ENCODE peak calls at places on chromosomes 4 and X, in four cellular contexts. One of them, this sample, is unnamed.

GRCh38 chrX:73647632-73648322 is 84.8 kb downstream of the CHIC1 start:
- DNase-seq in GM12864: no peak
- DNase-seq in Kasumi-1: no peak
- DNase-seq in tibial artery: no peak
- DNase-seq in this sample: no peak

GRCh38 chrX:150899191-150899757 is 806 bp upstream of the CD99L2 start:
- DNase-seq in tibial artery: peak; percentile 65
- DNase-seq in Kasumi-1: peak; percentile 27
- DNase-seq in GM12864: no peak
- DNase-seq in this sample: peak; percentile 71

GRCh38 chr4:48329193-48329592 is 12.1 kb upstream of the SLAIN2 start:
- DNase-seq in GM12864: no peak
- DNase-seq in tibial artery: no peak
- DNase-seq in Kasumi-1: no peak
- DNase-seq in this sample: no peak

GRCh38 chrX:40651620-40652223 is 4.4 kb upstream of the CXorf38 start:
- DNase-seq in GM12864: peak; percentile 44
- DNase-seq in tibial artery: no peak
- DNase-seq in Kasumi-1: peak; percentile 51
- DNase-seq in this sample: peak; percentile 88

GRCh38 chrX:75648803-75649588 is 126.2 kb upstream of the ZDHHC15 start:
- DNase-seq in Kasumi-1: peak; percentile 1
- DNase-seq in tibial artery: no peak
- DNase-seq in GM12864: no peak
- DNase-seq in this sample: no peak

GRCh38 chrX:72122621-72123275 is 9.0 kb downstream of the RTL5 start:
- DNase-seq in tibial artery: no peak
- DNase-seq in Kasumi-1: no peak
- DNase-seq in GM12864: no peak
- DNase-seq in this sample: no peak

GRCh38 chrX:118948270-118948669 is 26.1 kb upstream of the LONRF3 start:
- DNase-seq in Kasumi-1: no peak
- DNase-seq in tibial artery: no peak
- DNase-seq in GM12864: no peak
- DNase-seq in this sample: no peak

GRCh38 chr4:175435437-175435836 is 376.6 kb downstream of the GPM6A start:
- DNase-seq in GM12864: no peak
- DNase-seq in tibial artery: no peak
- DNase-seq in Kasumi-1: peak; percentile 68
- DNase-seq in this sample: no peak

GRCh38 chrX:9997524-9997923 is 30.4 kb downstream of the CLDN34 start:
- DNase-seq in tibial artery: no peak
- DNase-seq in Kasumi-1: no peak
- DNase-seq in GM12864: no peak
- DNase-seq in this sample: no peak

GRCh38 chrX:74179071-74179470 is 124.9 kb upstream of the ZCCHC13 start:
- DNase-seq in tibial artery: no peak
- DNase-seq in Kasumi-1: no peak
- DNase-seq in GM12864: no peak
- DNase-seq in this sample: no peak

GRCh38 chr4:172892300-172892699 is 276.3 kb upstream of the GALNT7 start:
- DNase-seq in Kasumi-1: peak; percentile 23
- DNase-seq in tibial artery: no peak
- DNase-seq in GM12864: no peak
- DNase-seq in this sample: peak; percentile 56

GRCh38 chrX:130330706-130331105 is 9.0 kb upstream of the SLC25A14 start:
- DNase-seq in Kasumi-1: peak; percentile 59
- DNase-seq in tibial artery: no peak
- DNase-seq in GM12864: no peak
- DNase-seq in this sample: peak; percentile 83

GRCh38 chr4:174681723-174682300 is 147.2 kb downstream of the GLRA3 start:
- DNase-seq in GM12864: no peak
- DNase-seq in tibial artery: no peak
- DNase-seq in Kasumi-1: no peak
- DNase-seq in this sample: no peak

GRCh38 chrX:134801267-134801666 is 143.0 kb upstream of the PLAC1 start:
- DNase-seq in tibial artery: no peak
- DNase-seq in Kasumi-1: no peak
- DNase-seq in GM12864: no peak
- DNase-seq in this sample: no peak

GRCh38 chr4:73869130-73870055 is at the start of gene CXCL1:
- DNase-seq in GM12864: no peak
- DNase-seq in tibial artery: no peak
- DNase-seq in Kasumi-1: peak; percentile 31
- DNase-seq in this sample: no peak

GRCh38 chrX:71941145-71941544 is 30.5 kb downstream of the NHSL2 start:
- DNase-seq in Kasumi-1: no peak
- DNase-seq in tibial artery: no peak
- DNase-seq in GM12864: no peak
- DNase-seq in this sample: no peak

GRCh38 chrX:8565729-8566128 is 101.1 kb downstream of the VCX3B start:
- DNase-seq in tibial artery: no peak
- DNase-seq in GM12864: no peak
- DNase-seq in Kasumi-1: no peak
- DNase-seq in this sample: no peak

GRCh38 chrX:96906741-96907140 is 23.0 kb downstream of the RPA4 start:
- DNase-seq in GM12864: no peak
- DNase-seq in Kasumi-1: no peak
- DNase-seq in tibial artery: no peak
- DNase-seq in this sample: no peak

GRCh38 chr4:88008133-88008621 is 742 bp downstream of the PKD2 start:
- DNase-seq in tibial artery: peak; percentile 75
- DNase-seq in GM12864: no peak
- DNase-seq in Kasumi-1: peak; percentile 28
- DNase-seq in this sample: peak; percentile 75

GRCh38 chrX:57447856-57448255 is 144.0 kb upstream of the ZXDB start:
- DNase-seq in tibial artery: no peak
- DNase-seq in Kasumi-1: no peak
- DNase-seq in GM12864: no peak
- DNase-seq in this sample: no peak

GRCh38 chrX:128781506-128781905 is 729.3 kb upstream of the ACTRT1 start:
- DNase-seq in Kasumi-1: peak; percentile 32
- DNase-seq in GM12864: no peak
- DNase-seq in tibial artery: no peak
- DNase-seq in this sample: peak; percentile 71

GRCh38 chr4:38488891-38489861 is 174.8 kb upstream of the KLF3 start:
- DNase-seq in tibial artery: no peak
- DNase-seq in Kasumi-1: no peak
- DNase-seq in GM12864: no peak
- DNase-seq in this sample: no peak

GRCh38 chr4:1021386-1022050 is 10.1 kb downstream of the FGFRL1 start:
- DNase-seq in Kasumi-1: no peak
- DNase-seq in tibial artery: no peak
- DNase-seq in GM12864: no peak
- DNase-seq in this sample: peak; percentile 83

GRCh38 chr4:185343726-185344581 is 51.8 kb downstream of the LRP2BP start:
- DNase-seq in tibial artery: no peak
- DNase-seq in GM12864: peak; percentile 67
- DNase-seq in Kasumi-1: no peak
- DNase-seq in this sample: no peak

GRCh38 chr4:26267087-26267486 is 53.7 kb upstream of the RBPJ start:
- DNase-seq in tibial artery: peak; percentile 90
- DNase-seq in Kasumi-1: no peak
- DNase-seq in GM12864: no peak
- DNase-seq in this sample: no peak

GRCh38 chr4:133483600-133484246 is 334.6 kb downstream of the PCDH10 start:
- DNase-seq in tibial artery: no peak
- DNase-seq in Kasumi-1: peak; percentile 52
- DNase-seq in GM12864: no peak
- DNase-seq in this sample: no peak

GRCh38 chrX:81336455-81337144 is 134.7 kb downstream of the SH3BGRL start:
- DNase-seq in tibial artery: no peak
- DNase-seq in Kasumi-1: no peak
- DNase-seq in GM12864: no peak
- DNase-seq in this sample: no peak

GRCh38 chr4:128513664-128514484 is 226.3 kb upstream of the PGRMC2 start:
- DNase-seq in GM12864: no peak
- DNase-seq in tibial artery: no peak
- DNase-seq in Kasumi-1: no peak
- DNase-seq in this sample: peak; percentile 73

GRCh38 chrX:8820910-8821527 is 19.8 kb upstream of the FAM9A start:
- DNase-seq in GM12864: no peak
- DNase-seq in tibial artery: no peak
- DNase-seq in Kasumi-1: no peak
- DNase-seq in this sample: no peak

This sample was measured in Karpas-422.